ENCODE peak calls at places on chromosomes 2 and 18, in nine cellular contexts. J, W, P, G, C, D, M, E and K are unnamed samples. For H3K36me3, the result is how much of the 10 kb centered on the place peaks cover.

GRCh38 chr2:97844311-97844859 is 131.0 kb downstream of the ZAP70 start:
- DNase-seq in J (no peak), W (no peak), P (no peak), G (no peak), C (no peak), D (no peak), M (no peak), E (no peak), K (no peak)

GRCh38 chr18:48942554-48943261 is 8.1 kb downstream of the SMAD7 start:
- DNase-seq in J (peak), W (peak), P (no peak), G (no peak), C (no peak), D (no peak), M (no peak), E (peak), K (peak)

GRCh38 chr18:46767217-46767616 is 10.4 kb upstream of the ST8SIA5 start:
- DNase-seq in J (no peak), W (no peak), P (no peak), G (no peak), C (no peak), D (no peak), M (no peak), E (no peak), K (no peak)

GRCh38 chr2:145412155-145412554 is 892.2 kb upstream of the ZEB2 start:
- DNase-seq in J (no peak), W (no peak), P (no peak), G (no peak), C (no peak), D (no peak), M (no peak), E (no peak), K (no peak)

GRCh38 chr2:392921-393270 is 105.0 kb upstream of the ALKAL2 start:
- DNase-seq in J (no peak), W (no peak), P (no peak), G (no peak), C (no peak), D (no peak), M (no peak), E (no peak), K (no peak)

GRCh38 chr18:79950440-79951341 is 762 bp downstream of the SLC66A2 start:
- DNase-seq in J (peak), W (peak), P (no peak), G (no peak), C (no peak), D (no peak), M (peak), E (no peak), K (peak)

GRCh38 chr2:183284606-183285005 is 160.4 kb downstream of the NUP35 start:
- DNase-seq in J (peak), W (no peak), P (no peak), G (no peak), C (no peak), D (no peak), M (no peak), E (peak), K (no peak)

GRCh38 chr2:85914916-85915315 is 26.1 kb upstream of the ST3GAL5 start:
- DNase-seq in J (no peak), W (no peak), P (no peak), G (no peak), C (no peak), D (no peak), M (no peak), E (no peak), K (no peak)

GRCh38 chr2:241636182-241636982 is 576 bp downstream of the THAP4 start:
- DNase-seq in J (peak), W (peak), P (no peak), G (no peak), C (no peak), D (no peak), M (no peak), E (no peak), K (peak)

GRCh38 chr2:205107810-205108209 is 562.5 kb downstream of the PARD3B start:
- DNase-seq in J (no peak), W (no peak), P (no peak), G (no peak), C (no peak), D (no peak), M (no peak), E (no peak), K (no peak)

GRCh38 chr2:219060821-219061791 is at the start of gene IHH:
- DNase-seq in J (peak), W (peak), P (no peak), G (no peak), C (no peak), D (no peak), M (no peak), E (no peak), K (peak)
- H3K4me3 ChIP-seq in J (peak), W (peak), P (no peak), G (no peak), C (peak), D (no peak), M (peak), E (no peak), K (peak)

DNA sequence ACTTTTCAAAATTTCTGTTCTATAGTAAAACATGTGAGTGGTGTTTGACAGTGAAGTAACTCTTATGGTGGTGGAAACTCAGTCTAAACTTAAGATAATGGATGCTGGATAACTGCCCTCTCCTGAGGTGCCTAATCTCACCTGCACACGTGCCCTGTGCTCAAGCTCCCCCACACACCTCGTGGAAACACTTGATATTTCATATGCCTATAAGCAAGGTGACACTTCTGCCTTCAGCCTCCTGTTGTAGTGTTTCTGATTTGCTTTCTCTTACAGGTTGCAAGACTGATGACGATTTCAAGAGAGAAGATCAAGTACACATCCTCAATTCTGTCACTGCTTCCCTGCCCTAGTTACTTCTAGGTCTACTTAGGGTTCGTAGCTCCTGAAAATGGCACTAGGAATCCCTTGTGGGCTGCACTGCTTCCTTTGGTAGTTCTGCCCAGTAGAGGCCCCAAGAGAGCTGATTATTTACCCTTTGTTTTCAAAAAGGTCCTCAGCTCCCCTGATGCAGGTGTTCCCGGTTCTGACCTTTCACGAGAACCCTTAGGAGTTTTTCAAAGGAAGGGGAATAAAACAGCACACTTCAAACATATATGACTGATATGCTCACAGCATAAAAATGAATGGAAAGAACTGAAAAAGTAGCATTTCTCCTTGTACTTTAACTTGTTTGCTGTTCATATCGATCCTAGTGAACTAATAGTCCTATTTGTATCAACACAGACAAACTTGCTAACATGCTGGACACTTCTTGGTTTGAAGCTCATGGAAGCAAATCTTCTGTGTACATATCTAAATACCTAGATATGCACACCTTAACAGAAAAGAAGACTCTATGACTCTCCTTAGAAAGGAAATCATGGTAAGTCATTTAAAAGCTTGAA is 6.7 kb downstream of the CAVIN2 start:
- DNase-seq in J (no peak), W (no peak), P (no peak), G (no peak), C (no peak), D (no peak), M (no peak), E (no peak), K (no peak)
- H3K36me3 ChIP-seq in J (under half), W (under half), P (under half), G (under half), C (under half), D (under half), M (under half), E (under half), K (under half)

GRCh38 chr2:236210536-236210935 is 42.4 kb upstream of the GBX2 start:
- DNase-seq in J (no peak), W (no peak), P (no peak), G (no peak), C (no peak), D (peak), M (peak), E (no peak), K (no peak)

GRCh38 chr2:236209996-236210395 is 41.8 kb upstream of the GBX2 start:
- DNase-seq in J (no peak), W (no peak), P (no peak), G (no peak), C (no peak), D (no peak), M (peak), E (no peak), K (no peak)

GRCh38 chr2:236211281-236211680 is 43.1 kb upstream of the GBX2 start:
- DNase-seq in J (no peak), W (no peak), P (no peak), G (no peak), C (no peak), D (no peak), M (peak), E (no peak), K (no peak)

GRCh38 chr2:236208281-236208900 is 40.2 kb upstream of the GBX2 start:
- DNase-seq in J (no peak), W (no peak), P (no peak), G (no peak), C (no peak), D (no peak), M (peak), E (no peak), K (no peak)

GRCh38 chr2:236209535-236209934 is 41.3 kb upstream of the GBX2 start:
- DNase-seq in J (no peak), W (no peak), P (no peak), G (no peak), C (no peak), D (no peak), M (peak), E (no peak), K (no peak)
- H3K27ac ChIP-seq in J (no peak), W (no peak), P (no peak), G (no peak), C (no peak), D (no peak), M (no peak), E (no peak), K (no peak)

DNA sequence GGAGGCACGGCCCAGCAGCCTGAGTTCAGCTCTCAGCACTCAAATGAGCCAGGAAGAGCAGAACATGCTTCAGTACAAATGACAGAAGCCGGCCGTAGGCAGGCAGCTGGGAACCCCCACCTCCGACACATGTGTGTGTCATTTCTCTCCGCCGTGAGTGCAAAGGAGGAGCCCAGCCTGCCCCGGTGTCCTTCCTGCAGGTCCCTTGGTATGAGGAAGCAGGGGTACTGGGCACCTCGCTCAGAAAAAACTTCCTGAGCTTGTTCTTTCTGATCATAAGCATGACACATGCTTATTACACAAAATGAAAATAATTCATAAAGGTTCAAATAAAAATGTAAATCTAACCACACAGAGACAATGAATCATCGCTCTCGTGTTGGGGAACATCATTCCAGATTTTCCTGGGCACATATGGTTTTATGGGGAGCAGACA is 35.3 kb downstream of the KCNF1 start:
- DNase-seq in J (peak), W (no peak), P (no peak), G (no peak), C (no peak), D (no peak), M (no peak), E (peak), K (no peak)
- H3K4me3 ChIP-seq in J (no peak), W (no peak), P (no peak), G (no peak), C (no peak), D (no peak), M (no peak), E (no peak), K (no peak)